ENCODE peak calls at places on chromosomes 6 and 20, in six cellular contexts. Q is colonic mucosa; T is nucleus accumbens; F is activated CD8-positive, alpha-beta memory T cell treated with anti-CD3 and anti-CD28 coated beads, Interleukin-2, amount 50 U/mL, for 48 hours; E is WTC11; M is astrocyte. H is an unnamed sample.

GRCh38 chr20:4153661-4154238 is 138.4 kb upstream of the RNF24 start:
- DNase-seq in Q (no peak), T (no peak), F (no peak), E (no peak), M (no peak), H (no peak)

GRCh38 chr6:95589826-95590570 is 12.7 kb downstream of the MANEA start:
- DNase-seq in Q (no peak), T (no peak), F (no peak), E (no peak), M (no peak), H (no peak)

GRCh38 chr6:24721461-24722215 is 2.7 kb upstream of the C6orf62 start:
- DNase-seq in Q (peak), T (peak), F (no peak), E (no peak), M (no peak), H (no peak)

GRCh38 chr6:36698871-36699271 is 1.2 kb downstream of the RAB44 start:
- DNase-seq in Q (no peak), T (no peak), F (no peak), E (no peak), M (no peak), H (no peak)

GRCh38 chr6:83884523-83884922 is 25.0 kb downstream of the CYB5R4 start:
- DNase-seq in Q (no peak), T (no peak), F (no peak), E (no peak), M (peak), H (peak)

GRCh38 chr6:83815631-83816030 is 37.5 kb upstream of the RIPPLY2 start:
- DNase-seq in Q (no peak), T (no peak), F (no peak), E (no peak), M (peak), H (no peak)

GRCh38 chr20:22700387-22700786 is 116.0 kb upstream of the FOXA2 start:
- DNase-seq in Q (no peak), T (no peak), F (no peak), E (no peak), M (no peak), H (no peak)

GRCh38 chr20:41183831-41184230 is 46.5 kb downstream of the PLCG1 start:
- DNase-seq in Q (no peak), T (no peak), F (no peak), E (no peak), M (no peak), H (no peak)

GRCh38 chr20:63980317-63980805 is 571 bp upstream of the PRPF6 start:
- DNase-seq in Q (no peak), T (peak), F (peak), E (no peak), M (no peak), H (no peak)

GRCh38 chr6:158769696-158770446 is 49.3 kb downstream of the EZR start:
- DNase-seq in Q (no peak), T (peak), F (no peak), E (no peak), M (peak), H (no peak)

GRCh38 chr6:142013875-142014495 is 118.7 kb upstream of the GJE1 start:
- DNase-seq in Q (no peak), T (no peak), F (no peak), E (no peak), M (peak), H (no peak)

GRCh38 chr6:111982681-111983080 is 71.2 kb upstream of the CCN6 start:
- DNase-seq in Q (no peak), T (no peak), F (no peak), E (no peak), M (no peak), H (no peak)

GRCh38 chr6:157219201-157220200 is 103.8 kb downstream of the TMEM242 start:
- DNase-seq in Q (peak), T (no peak), F (peak), E (no peak), M (peak), H (no peak)

GRCh38 chr6:106620931-106621672 is 8.2 kb downstream of the RTN4IP1 start:
- DNase-seq in Q (no peak), T (no peak), F (no peak), E (no peak), M (peak), H (no peak)

GRCh38 chr6:89768324-89768723 is 51.3 kb downstream of the MDN1 start:
- DNase-seq in Q (no peak), T (no peak), F (no peak), E (no peak), M (no peak), H (no peak)

GRCh38 chr20:19495905-19496703 is 262.0 kb upstream of the RIN2 start:
- DNase-seq in Q (no peak), T (no peak), F (no peak), E (no peak), M (peak), H (no peak)

H was measured in NCI-H748 treated with DMSO at 0.1 percent for 48 hours.